ENCODE peak calls at places on chromosomes 12 and 14, in five cellular contexts. C is breast epithelium, T is heart right ventricle, F is psoas muscle, E is cardiac muscle cell. M is an unnamed sample.
A peak's percentile ranks its signal among the peaks of the same experiment; 100 is the strongest.

GRCh38 chr14:70873627-70874026 is 33.6 kb upstream of the PCNX1 start:
- DNase-seq in C (no peak), E (no peak), T (no peak), F (no peak), M (no peak)

GRCh38 chr14:99916091-99916383 is 122.8 kb downstream of the EML1 start:
- DNase-seq in T (no peak), E (no peak), C (no peak), F (no peak), M (no peak)

GRCh38 chr12:55721601-55722213 is 1.5 kb downstream of the RDH5 start:
- DNase-seq in E (no peak), C (no peak), F (peak; percentile 40), T (no peak), M (no peak)

GRCh38 chr12:50220357-50221061 is 53.3 kb upstream of the CERS5 start:
- DNase-seq in E (no peak), F (no peak), T (no peak), C (no peak), M (no peak)

GRCh38 chr12:128807161-128807724 is 16.5 kb downstream of the SLC15A4 start:
- DNase-seq in C (peak; percentile 25), E (no peak), T (no peak), F (no peak), M (peak; percentile 41)

GRCh38 chr14:97441740-97442362 is 644.7 kb downstream of the VRK1 start:
- DNase-seq in E (no peak), C (no peak), F (no peak), T (no peak), M (no peak)

GRCh38 chr14:104680806-104681688 is 8.4 kb upstream of the INF2 start:
- DNase-seq in F (peak; percentile 55), C (peak; percentile 79), T (no peak), E (peak; percentile 55), M (peak; percentile 75)

GRCh38 chr14:63910593-63911363 is 58.0 kb downstream of the SYNE2 start:
- DNase-seq in C (no peak), E (no peak), F (no peak), T (no peak), M (no peak)

GRCh38 chr14:56117765-56118610 is at the start of gene PELI2:
- DNase-seq in T (peak; percentile 77), E (peak; percentile 84), C (peak; percentile 69), F (peak; percentile 77), M (peak; percentile 85)

GRCh38 chr12:80702889-80703605 is 4.4 kb upstream of the MYF6 start:
- DNase-seq in E (peak; percentile 12), T (peak; percentile 10), F (no peak), C (no peak), M (no peak)

GRCh38 chr14:58138065-58138718 is 13.8 kb downstream of the ARMH4 start:
- DNase-seq in E (peak; percentile 38), T (no peak), C (no peak), F (no peak), M (no peak)

GRCh38 chr14:50311974-50312733 is at the start of the genes DMAC2L and L2HGDH:
- DNase-seq in C (peak; percentile 90), F (peak; percentile 95), T (peak; percentile 92), E (peak; percentile 98), M (peak; percentile 87)

GRCh38 chr14:50762001-50762930 is 68.7 kb downstream of the NIN start:
- DNase-seq in C (no peak), E (no peak), T (no peak), F (no peak), M (no peak)

GRCh38 chr14:49467091-49467490 is 119.1 kb downstream of the RPS29 start:
- DNase-seq in F (no peak), E (no peak), T (no peak), C (no peak), M (no peak)

GRCh38 chr12:92042791-92043531 is 102.7 kb downstream of the BTG1 start:
- DNase-seq in T (no peak), E (no peak), F (no peak), C (no peak), M (no peak)

GRCh38 chr12:71840226-71840847 is 778 bp downstream of the TBC1D15 start:
- DNase-seq in T (peak; percentile 10), C (no peak), F (no peak), E (no peak), M (no peak)

GRCh38 chr14:36604757-36605505 is 22.5 kb upstream of the NKX2-8 start:
- DNase-seq in E (peak; percentile 82), C (peak; percentile 52), F (no peak), T (peak; percentile 41), M (peak; percentile 37)

GRCh38 chr12:111434680-111435338 is 29.1 kb downstream of the SH2B3 start:
- DNase-seq in T (peak; percentile 76), E (no peak), F (peak; percentile 70), C (no peak), M (no peak)

GRCh38 chr14:74395094-74395493 is 30.9 kb downstream of the SYNDIG1L start:
- DNase-seq in T (no peak), C (no peak), E (no peak), F (no peak), M (no peak)

GRCh38 chr12:58907326-58907855 is 12.9 kb downstream of the LRIG3 start:
- DNase-seq in T (no peak), F (no peak), C (no peak), E (no peak), M (no peak)

GRCh38 chr14:73787760-73788508 is 63.7 kb upstream of the PTGR2 start:
- DNase-seq in C (no peak), T (no peak), E (no peak), F (no peak), M (no peak)

GRCh38 chr14:61281186-61281676 is at the start of gene TMEM30B:
- DNase-seq in E (no peak), C (peak; percentile 91), T (no peak), F (no peak), M (no peak)

GRCh38 chr14:104974146-104974541 is 4.0 kb downstream of the AHNAK2 start:
- DNase-seq in T (no peak), F (no peak), E (no peak), C (no peak), M (no peak)

GRCh38 chr14:22296722-22297121 is 292.3 kb downstream of the DAD1 start:
- DNase-seq in E (no peak), T (no peak), F (no peak), C (no peak), M (no peak)

GRCh38 chr12:89791286-89791685 is 82.6 kb upstream of the ATP2B1 start:
- DNase-seq in C (no peak), E (no peak), T (no peak), F (no peak), M (no peak)

GRCh38 chr12:125098676-125099406 is 33.6 kb downstream of the AACS start:
- DNase-seq in F (no peak), E (no peak), T (no peak), C (no peak), M (no peak)

GRCh38 chr12:77118696-77119095 is 53.3 kb upstream of the E2F7 start:
- DNase-seq in C (no peak), F (no peak), E (no peak), T (no peak), M (no peak)

GRCh38 chr12:130874696-130875095 is 2.8 kb downstream of the RAN start:
- DNase-seq in E (no peak), F (no peak), C (no peak), T (no peak), M (no peak)
- H3K27ac ChIP-seq in E (no peak overlapping the region), F (no peak overlapping the region), C (no peak overlapping the region), T (no peak overlapping the region), M (no peak overlapping the region)

DNA sequence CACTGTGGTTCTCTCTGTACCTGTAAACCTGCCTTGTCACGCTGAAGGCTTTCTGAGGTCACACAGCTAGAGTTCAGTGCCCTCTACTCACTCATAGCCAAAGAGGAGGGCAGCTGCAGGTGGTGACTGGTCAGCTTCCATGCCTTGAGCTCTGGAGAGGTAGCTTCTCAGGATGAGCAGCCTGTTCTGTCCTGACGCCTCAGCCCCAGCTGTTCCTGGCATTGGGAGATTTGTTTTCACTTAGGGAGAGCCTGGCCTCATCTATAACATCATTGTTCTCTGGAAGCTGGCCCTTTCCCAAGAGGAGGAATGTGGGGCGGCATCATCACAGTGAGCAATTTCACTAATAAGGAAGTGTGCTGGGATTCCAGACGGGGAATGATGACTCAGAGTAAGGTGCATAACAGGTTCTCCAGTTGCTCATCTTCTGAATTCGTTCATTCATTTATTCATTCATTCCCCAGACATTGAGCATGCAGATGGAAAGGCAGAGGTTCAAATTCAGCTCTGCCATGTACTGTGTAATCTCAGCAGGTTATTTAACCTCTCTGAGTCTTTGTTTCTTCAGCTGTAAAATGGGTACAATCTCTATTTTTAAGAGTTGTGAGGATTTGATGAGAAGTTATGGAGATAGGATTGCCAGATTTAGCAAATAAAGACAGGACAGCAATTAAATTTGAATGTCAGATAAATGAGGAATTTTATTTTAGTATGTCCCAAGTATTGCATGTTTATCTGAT is 255.8 kb upstream of the CRY1 start:
- DNase-seq in T (no peak), C (peak; percentile 66), F (no peak), E (no peak), M (no peak)
- H3K27ac ChIP-seq in T (no peak overlapping the region), C (peak overlapping the region; percentile 84), F (no peak overlapping the region), E (no peak overlapping the region), M (no peak overlapping the region)

DNA sequence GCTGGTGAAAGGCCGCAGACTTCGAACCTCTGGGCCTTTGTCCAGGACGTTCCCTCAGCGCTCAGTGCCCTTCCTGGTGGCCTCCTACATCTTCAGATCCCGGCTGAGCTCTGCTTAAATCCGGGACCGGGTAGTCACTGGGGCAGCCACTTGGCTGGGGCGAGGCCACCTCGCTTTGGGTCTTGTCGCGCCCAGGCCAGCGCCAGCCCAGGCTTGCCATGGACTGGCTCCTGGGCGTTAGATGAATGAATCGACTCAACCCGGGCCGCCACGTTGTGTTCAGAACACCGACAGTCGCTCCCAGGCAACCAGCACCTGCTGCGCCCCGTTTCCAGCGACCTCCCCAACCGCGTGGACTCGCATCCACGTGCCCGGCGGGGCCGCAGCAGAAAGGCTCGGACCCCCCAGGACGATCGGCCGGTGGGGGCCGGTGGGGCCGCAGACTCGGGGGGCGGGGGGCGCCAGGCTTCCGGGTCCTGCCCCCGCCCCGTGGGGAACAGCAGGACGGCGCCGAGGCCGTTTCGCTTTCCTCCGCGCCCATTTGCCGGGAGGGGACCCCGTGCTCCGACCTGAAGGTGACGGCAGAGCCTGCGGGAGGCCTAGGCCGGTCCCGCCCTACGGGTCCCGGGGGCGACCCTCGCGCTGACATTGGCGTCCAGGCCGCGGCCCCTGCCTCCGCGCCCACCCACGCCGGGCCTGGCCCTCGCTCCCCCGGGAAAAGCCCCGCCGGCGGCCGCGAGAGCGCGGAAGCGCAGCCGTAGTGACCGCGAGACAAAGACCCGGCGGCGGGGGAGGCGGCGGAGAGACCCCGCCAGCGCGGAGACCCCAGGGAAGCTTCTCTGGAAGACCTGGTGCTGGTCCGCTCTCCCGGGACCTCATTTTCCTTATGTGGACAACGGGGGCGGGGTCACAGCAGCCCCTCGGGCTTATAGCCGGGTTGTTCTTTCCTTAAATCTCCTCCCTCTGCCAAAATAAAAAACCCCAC is 37.3 kb upstream of the RCOR1 start:
- DNase-seq in T (peak; percentile 36), E (peak; percentile 75), F (peak; percentile 54), C (no peak), M (no peak)
- H3K27ac ChIP-seq in T (peak overlapping the region; percentile 76), E (no peak overlapping the region), F (peak overlapping the region; percentile 20), C (peak overlapping the region; percentile 85), M (no peak overlapping the region)

GRCh38 chr12:121812320-121812871 is 8.6 kb downstream of the SETD1B start:
- DNase-seq in C (peak; percentile 81), T (no peak), F (peak; percentile 70), E (peak; percentile 86), M (peak; percentile 16)
- H3K27ac ChIP-seq in C (no peak overlapping the region), T (peak overlapping the region; percentile 63), F (peak overlapping the region; percentile 76), E (peak overlapping the region; percentile 25), M (no peak overlapping the region)